ENCODE peak calls at places on chromosomes 2 and 18, in eight cellular contexts. U is COR-L47; M is NCI-H2081 treated with DMSO at 0.1 percent for 48 hours; I is putamen; J is stimulated activated CD4-positive, alpha-beta T cell treated with anti-CD3 and anti-CD28 coated beads, Interleukin-12 subunit alpha, Interleukin-12 subunit beta, amount 100 ng/mL, for 4 hours; G is fibroblast of the aortic adventitia; F is HuH-7.5; H is BE2C. C is an unnamed sample.

GRCh38 chr2:197777823-197778407 is 7.2 kb downstream of the BOLL start:
- DNase-seq in U (no peak), M (no peak), I (peak), J (no peak), G (peak), F (no peak), H (peak), C (peak)

GRCh38 chr18:23932385-23933067 is 82.0 kb upstream of the TTC39C start:
- DNase-seq in U (no peak), M (no peak), I (no peak), J (no peak), G (peak), F (no peak), H (no peak), C (no peak)

GRCh38 chr2:27191107-27191829 is 20.6 kb upstream of the ATRAID start:
- DNase-seq in U (peak), M (peak), I (no peak), J (no peak), G (peak), F (peak), H (peak), C (peak)

GRCh38 chr18:8391068-8391467 is 218.2 kb upstream of the RAB12 start:
- DNase-seq in U (no peak), M (no peak), I (no peak), J (no peak), G (peak), F (no peak), H (no peak), C (no peak)

GRCh38 chr2:101089419-101089818 is 61.8 kb downstream of the TBC1D8 start:
- DNase-seq in U (no peak), M (no peak), I (no peak), J (no peak), G (no peak), F (no peak), H (no peak), C (no peak)

GRCh38 chr2:23900133-23900926 is 26.6 kb downstream of the ATAD2B start:
- DNase-seq in U (no peak), M (no peak), I (no peak), J (no peak), G (no peak), F (no peak), H (no peak), C (peak)

GRCh38 chr2:126720647-126721046 is 64.7 kb downstream of the GYPC start:
- DNase-seq in U (no peak), M (no peak), I (no peak), J (no peak), G (no peak), F (no peak), H (no peak), C (peak)

GRCh38 chr2:189594305-189594704 is 13.7 kb upstream of the SLC40A1 start:
- DNase-seq in U (no peak), M (no peak), I (no peak), J (no peak), G (no peak), F (no peak), H (no peak), C (no peak)

GRCh38 chr2:84919885-84920580 is 14.6 kb downstream of the TMSB10 start:
- DNase-seq in U (peak), M (no peak), I (peak), J (peak), G (peak), F (peak), H (no peak), C (peak)

GRCh38 chr2:240433973-240434727 is 1.3 kb upstream of the GPC1 start:
- DNase-seq in U (no peak), M (no peak), I (peak), J (no peak), G (peak), F (no peak), H (peak), C (peak)